ENCODE peak calls at places on chromosomes 3 and 15, in ten cellular contexts. One of them, this sample, is unnamed.

GRCh38 chr3:133783762-133784161 is 21.9 kb upstream of the SRPRB start:
- DNase-seq in activated CD4-positive, CD25-positive, alpha-beta regulatory T cell treated with anti-CD3 and anti-CD28 coated beads, Interleukin-2, amount 50 U/mL, for 72 hours: no peak
- DNase-seq in MV-4-11: no peak
- DNase-seq in astrocyte of the cerebellum: no peak
- DNase-seq in left ventricle myocardium superior: no peak
- DNase-seq in GM12892: no peak
- DNase-seq in GM04503: no peak
- DNase-seq in nephron progenitor cell: no peak
- DNase-seq in left lobe of liver: no peak
- DNase-seq in adrenal gland: no peak
- DNase-seq in this sample: no peak

GRCh38 chr15:57534279-57534678 is 57.4 kb upstream of the MYZAP start:
- DNase-seq in activated CD4-positive, CD25-positive, alpha-beta regulatory T cell treated with anti-CD3 and anti-CD28 coated beads, Interleukin-2, amount 50 U/mL, for 72 hours: no peak
- DNase-seq in MV-4-11: no peak
- DNase-seq in astrocyte of the cerebellum: no peak
- DNase-seq in left ventricle myocardium superior: no peak
- DNase-seq in GM12892: no peak
- DNase-seq in GM04503: no peak
- DNase-seq in nephron progenitor cell: no peak
- DNase-seq in left lobe of liver: no peak
- DNase-seq in adrenal gland: no peak
- DNase-seq in this sample: no peak

GRCh38 chr3:45105855-45106655 is 40.1 kb downstream of the CDCP1 start:
- DNase-seq in activated CD4-positive, CD25-positive, alpha-beta regulatory T cell treated with anti-CD3 and anti-CD28 coated beads, Interleukin-2, amount 50 U/mL, for 72 hours: peak
- DNase-seq in MV-4-11: peak
- DNase-seq in astrocyte of the cerebellum: peak
- DNase-seq in left ventricle myocardium superior: no peak
- DNase-seq in GM12892: no peak
- DNase-seq in GM04503: peak
- DNase-seq in nephron progenitor cell: no peak
- DNase-seq in left lobe of liver: no peak
- DNase-seq in adrenal gland: no peak
- DNase-seq in this sample: no peak

GRCh38 chr3:52366527-52366926 is 50.4 kb downstream of the DNAH1 start:
- DNase-seq in activated CD4-positive, CD25-positive, alpha-beta regulatory T cell treated with anti-CD3 and anti-CD28 coated beads, Interleukin-2, amount 50 U/mL, for 72 hours: no peak
- DNase-seq in MV-4-11: no peak
- DNase-seq in astrocyte of the cerebellum: no peak
- DNase-seq in left ventricle myocardium superior: no peak
- DNase-seq in GM12892: no peak
- DNase-seq in GM04503: no peak
- DNase-seq in nephron progenitor cell: no peak
- DNase-seq in left lobe of liver: no peak
- DNase-seq in adrenal gland: no peak
- DNase-seq in this sample: no peak

GRCh38 chr3:184016820-184017671 is 638 bp downstream of the ABCC5 start:
- DNase-seq in activated CD4-positive, CD25-positive, alpha-beta regulatory T cell treated with anti-CD3 and anti-CD28 coated beads, Interleukin-2, amount 50 U/mL, for 72 hours: peak
- DNase-seq in MV-4-11: peak
- DNase-seq in astrocyte of the cerebellum: no peak
- DNase-seq in left ventricle myocardium superior: peak
- DNase-seq in GM12892: peak
- DNase-seq in GM04503: no peak
- DNase-seq in nephron progenitor cell: peak
- DNase-seq in left lobe of liver: peak
- DNase-seq in adrenal gland: peak
- DNase-seq in this sample: peak

GRCh38 chr3:185152433-185153169 is at the start of gene C3orf70:
- DNase-seq in activated CD4-positive, CD25-positive, alpha-beta regulatory T cell treated with anti-CD3 and anti-CD28 coated beads, Interleukin-2, amount 50 U/mL, for 72 hours: peak
- DNase-seq in MV-4-11: peak
- DNase-seq in astrocyte of the cerebellum: peak
- DNase-seq in left ventricle myocardium superior: peak
- DNase-seq in GM12892: peak
- DNase-seq in GM04503: no peak
- DNase-seq in nephron progenitor cell: peak
- DNase-seq in left lobe of liver: peak
- DNase-seq in adrenal gland: peak
- DNase-seq in this sample: no peak

GRCh38 chr15:58517252-58517681 is 85.5 kb downstream of the LIPC start:
- DNase-seq in activated CD4-positive, CD25-positive, alpha-beta regulatory T cell treated with anti-CD3 and anti-CD28 coated beads, Interleukin-2, amount 50 U/mL, for 72 hours: no peak
- DNase-seq in MV-4-11: peak
- DNase-seq in astrocyte of the cerebellum: no peak
- DNase-seq in left ventricle myocardium superior: no peak
- DNase-seq in GM12892: no peak
- DNase-seq in GM04503: no peak
- DNase-seq in nephron progenitor cell: no peak
- DNase-seq in left lobe of liver: no peak
- DNase-seq in adrenal gland: no peak
- DNase-seq in this sample: no peak

GRCh38 chr3:151467069-151467468 is 6.2 kb upstream of the IGSF10 start:
- DNase-seq in activated CD4-positive, CD25-positive, alpha-beta regulatory T cell treated with anti-CD3 and anti-CD28 coated beads, Interleukin-2, amount 50 U/mL, for 72 hours: no peak
- DNase-seq in MV-4-11: peak
- DNase-seq in astrocyte of the cerebellum: no peak
- DNase-seq in left ventricle myocardium superior: no peak
- DNase-seq in GM12892: no peak
- DNase-seq in GM04503: no peak
- DNase-seq in nephron progenitor cell: no peak
- DNase-seq in left lobe of liver: no peak
- DNase-seq in adrenal gland: no peak
- DNase-seq in this sample: no peak

GRCh38 chr15:90225504-90226234 is 8.1 kb downstream of the CIB1 start:
- DNase-seq in activated CD4-positive, CD25-positive, alpha-beta regulatory T cell treated with anti-CD3 and anti-CD28 coated beads, Interleukin-2, amount 50 U/mL, for 72 hours: no peak
- DNase-seq in MV-4-11: no peak
- DNase-seq in astrocyte of the cerebellum: no peak
- DNase-seq in left ventricle myocardium superior: no peak
- DNase-seq in GM12892: no peak
- DNase-seq in GM04503: no peak
- DNase-seq in nephron progenitor cell: no peak
- DNase-seq in left lobe of liver: no peak
- DNase-seq in adrenal gland: no peak
- DNase-seq in this sample: no peak

GRCh38 chr15:68372291-68372811 is 59.6 kb downstream of the ITGA11 start:
- DNase-seq in activated CD4-positive, CD25-positive, alpha-beta regulatory T cell treated with anti-CD3 and anti-CD28 coated beads, Interleukin-2, amount 50 U/mL, for 72 hours: no peak
- DNase-seq in MV-4-11: peak
- DNase-seq in astrocyte of the cerebellum: peak
- DNase-seq in left ventricle myocardium superior: peak
- DNase-seq in GM12892: peak
- DNase-seq in GM04503: no peak
- DNase-seq in nephron progenitor cell: peak
- DNase-seq in left lobe of liver: no peak
- DNase-seq in adrenal gland: peak
- DNase-seq in this sample: peak